ENCODE peak calls at places on chromosome 19, in ten cellular contexts. U is gastrocnemius medialis; B is stimulated activated CD4-positive, alpha-beta T cell treated with anti-CD3 and anti-CD28 coated beads, Interleukin-4, amount 100 ng/mL, for 24 hours; I is BE2C; H is nucleus accumbens; C is mesendoderm; M is psoas muscle; S is NCI-H510A treated with DMSO at 0.1 percent for 48 hours; K is endodermal cell; J is BJ. N is an unnamed sample.

GRCh38 chr19:58575183-58576041 is 2.3 kb upstream of the MZF1 start:
- DNase-seq in U (peak), B (peak), I (peak), H (no peak), C (peak), M (peak), S (no peak), K (peak), J (peak), N (peak)

GRCh38 chr19:15280048-15280725 is 47.9 kb upstream of the EPHX3 start:
- DNase-seq in U (peak), B (no peak), I (peak), H (no peak), C (peak), M (peak), S (no peak), K (no peak), J (no peak), N (no peak)

GRCh38 chr19:46347985-46348384 is 1.1 kb downstream of the PPP5C start:
- DNase-seq in U (no peak), B (no peak), I (no peak), H (no peak), C (no peak), M (no peak), S (no peak), K (no peak), J (no peak), N (no peak)

GRCh38 chr19:14786421-14786851 is 8.1 kb upstream of the ADGRE2 start:
- DNase-seq in U (no peak), B (peak), I (peak), H (no peak), C (peak), M (no peak), S (no peak), K (peak), J (no peak), N (no peak)

GRCh38 chr19:47778954-47779351 is 450 bp downstream of the SELENOW start:
- DNase-seq in U (peak), B (peak), I (no peak), H (no peak), C (no peak), M (peak), S (no peak), K (no peak), J (no peak), N (no peak)

GRCh38 chr19:6737873-6738725 is 719 bp upstream of the GPR108 start:
- DNase-seq in U (peak), B (peak), I (peak), H (peak), C (no peak), M (peak), S (peak), K (no peak), J (no peak), N (peak)

GRCh38 chr19:6500837-6501739 is 1.0 kb downstream of the TUBB4A start:
- DNase-seq in U (no peak), B (no peak), I (no peak), H (no peak), C (no peak), M (no peak), S (no peak), K (peak), J (no peak), N (no peak)

GRCh38 chr19:938233-938923 is 12.5 kb downstream of the ARID3A start:
- DNase-seq in U (no peak), B (no peak), I (no peak), H (no peak), C (no peak), M (no peak), S (no peak), K (no peak), J (no peak), N (no peak)

GRCh38 chr19:447816-448546 is 12.9 kb downstream of the SHC2 start:
- DNase-seq in U (no peak), B (no peak), I (peak), H (no peak), C (no peak), M (no peak), S (no peak), K (no peak), J (no peak), N (no peak)

GRCh38 chr19:12687496-12688196 is at the start of gene GNG14:
- DNase-seq in U (no peak), B (no peak), I (no peak), H (no peak), C (no peak), M (no peak), S (no peak), K (no peak), J (no peak), N (no peak)

GRCh38 chr19:47369923-47370625 is 21.0 kb downstream of the DHX34 start:
- DNase-seq in U (no peak), B (no peak), I (no peak), H (no peak), C (no peak), M (peak), S (no peak), K (no peak), J (no peak), N (peak)

GRCh38 chr19:41000310-41000737 is 9.2 kb downstream of the CYP2B6 start:
- DNase-seq in U (no peak), B (no peak), I (no peak), H (no peak), C (no peak), M (no peak), S (no peak), K (no peak), J (no peak), N (peak)

GRCh38 chr19:13037161-13037560 is 41.9 kb downstream of the NFIX start:
- DNase-seq in U (no peak), B (no peak), I (no peak), H (no peak), C (peak), M (peak), S (no peak), K (peak), J (no peak), N (peak)

GRCh38 chr19:4007836-4008539 is 452 bp downstream of the PIAS4 start:
- DNase-seq in U (no peak), B (peak), I (no peak), H (no peak), C (peak), M (no peak), S (peak), K (peak), J (no peak), N (no peak)

GRCh38 chr19:52640916-52641315 is 2.8 kb upstream of the ZNF83 start:
- DNase-seq in U (no peak), B (no peak), I (peak), H (no peak), C (peak), M (no peak), S (no peak), K (peak), J (no peak), N (no peak)

GRCh38 chr19:58555920-58556632 is 1.2 kb upstream of the CHMP2A start:
- DNase-seq in U (no peak), B (no peak), I (no peak), H (no peak), C (no peak), M (no peak), S (no peak), K (no peak), J (no peak), N (no peak)

GRCh38 chr19:52946322-52947310 is 16.1 kb downstream of the ZNF816 start:
- DNase-seq in U (no peak), B (no peak), I (peak), H (no peak), C (peak), M (peak), S (no peak), K (peak), J (no peak), N (no peak)

GRCh38 chr19:43768273-43769050 is 12.3 kb downstream of the KCNN4 start:
- DNase-seq in U (no peak), B (no peak), I (no peak), H (no peak), C (no peak), M (peak), S (no peak), K (no peak), J (no peak), N (no peak)

GRCh38 chr19:30360378-30361106 is 11.6 kb upstream of the ZNF536 start:
- DNase-seq in U (no peak), B (no peak), I (peak), H (no peak), C (peak), M (no peak), S (no peak), K (peak), J (no peak), N (no peak)

GRCh38 chr19:19262190-19263057 is 10.7 kb downstream of the TM6SF2 start:
- DNase-seq in U (no peak), B (no peak), I (no peak), H (no peak), C (peak), M (no peak), S (no peak), K (peak), J (no peak), N (no peak)

GRCh38 chr19:29810504-29810871 is 1.3 kb upstream of the CCNE1 start:
- DNase-seq in U (no peak), B (no peak), I (no peak), H (no peak), C (no peak), M (no peak), S (no peak), K (no peak), J (no peak), N (peak)

GRCh38 chr19:15759962-15760565 is 22.3 kb downstream of the OR10H3 start:
- DNase-seq in U (no peak), B (no peak), I (peak), H (no peak), C (no peak), M (no peak), S (no peak), K (no peak), J (no peak), N (no peak)

GRCh38 chr19:2700660-2701360 is 1.7 kb downstream of the GNG7 start:
- DNase-seq in U (no peak), B (no peak), I (no peak), H (no peak), C (no peak), M (no peak), S (no peak), K (no peak), J (no peak), N (no peak)

GRCh38 chr19:49097453-49098288 is 12.4 kb downstream of the SNRNP70 start:
- DNase-seq in U (peak), B (peak), I (peak), H (peak), C (peak), M (peak), S (peak), K (peak), J (no peak), N (peak)

GRCh38 chr19:15631817-15632216 is 8.9 kb upstream of the CYP4F3 start:
- DNase-seq in U (no peak), B (no peak), I (peak), H (no peak), C (peak), M (no peak), S (no peak), K (peak), J (no peak), N (no peak)

GRCh38 chr19:11995174-11995573 is 30.3 kb downstream of the ZNF763 start:
- DNase-seq in U (no peak), B (no peak), I (peak), H (no peak), C (peak), M (no peak), S (no peak), K (no peak), J (no peak), N (no peak)

GRCh38 chr19:39704181-39705044 is at the start of gene LGALS14:
- DNase-seq in U (no peak), B (peak), I (no peak), H (no peak), C (peak), M (no peak), S (no peak), K (no peak), J (no peak), N (no peak)

GRCh38 chr19:15248648-15249559 is 16.7 kb upstream of the EPHX3 start:
- DNase-seq in U (peak), B (no peak), I (no peak), H (no peak), C (no peak), M (peak), S (no peak), K (no peak), J (peak), N (peak)

N was measured in bronchial epithelial cell.